ENCODE peak calls at places on chromosomes 16 and 17, in five cellular contexts. W is MM.1S, T is GM23338, G is IMR-90, O is endodermal cell. V is an unnamed sample.
A peak's percentile ranks its signal among the peaks of the same experiment; 100 is the strongest.

GRCh38 chr16:56861092-56861610 is 3.9 kb upstream of the SLC12A3 start:
- DNase-seq in W (peak; percentile 18), T (no peak), G (no peak), O (peak; percentile 79), V (no peak)

GRCh38 chr17:30809867-30810266 is 14.6 kb downstream of the CRLF3 start:
- DNase-seq in W (no peak), T (no peak), G (no peak), O (no peak), V (no peak)

GRCh38 chr17:15999974-16000827 is 577 bp downstream of the TTC19 start:
- DNase-seq in W (no peak), T (peak; percentile 73), G (peak; percentile 22), O (no peak), V (peak; percentile 45)

GRCh38 chr16:10750793-10751192 is 7.2 kb downstream of the NUBP1 start:
- DNase-seq in W (no peak), T (no peak), G (no peak), O (no peak), V (no peak)

GRCh38 chr17:82076785-82077591 is 11.4 kb upstream of the DUS1L start:
- DNase-seq in W (no peak), T (peak; percentile 65), G (no peak), O (peak; percentile 79), V (no peak)

GRCh38 chr17:68190495-68190894 is 57.3 kb upstream of the AMZ2 start:
- DNase-seq in W (no peak), T (no peak), G (no peak), O (no peak), V (no peak)

GRCh38 chr16:1992475-1993292 is 2.9 kb downstream of the SYNGR3 start:
- DNase-seq in W (no peak), T (peak; percentile 85), G (no peak), O (peak; percentile 83), V (no peak)

GRCh38 chr16:31130899-31131298 is 4.6 kb downstream of the PRSS8 start:
- DNase-seq in W (no peak), T (peak; percentile 74), G (no peak), O (peak; percentile 89), V (no peak)

GRCh38 chr16:13835935-13836334 is 84.0 kb upstream of the ERCC4 start:
- DNase-seq in W (no peak), T (no peak), G (no peak), O (no peak), V (no peak)

GRCh38 chr16:68728558-68728957 is 8.5 kb upstream of the CDH1 start:
- DNase-seq in W (no peak), T (no peak), G (no peak), O (no peak), V (no peak)

GRCh38 chr17:32275060-32276042 is 9.7 kb downstream of the RHBDL3 start:
- DNase-seq in W (no peak), T (peak; percentile 72), G (peak; percentile 90), O (peak; percentile 95), V (peak; percentile 68)

GRCh38 chr17:70169707-70170597 is 620 bp downstream of the KCNJ2 start:
- DNase-seq in W (no peak), T (peak; percentile 24), G (peak; percentile 55), O (no peak), V (peak; percentile 74)

GRCh38 chr17:73071387-73071999 is 21.0 kb downstream of the SLC39A11 start:
- DNase-seq in W (no peak), T (no peak), G (peak; percentile 29), O (no peak), V (peak; percentile 53)

GRCh38 chr16:51140112-51140511 is 11.0 kb downstream of the SALL1 start:
- DNase-seq in W (no peak), T (no peak), G (no peak), O (no peak), V (no peak)

GRCh38 chr17:57875109-57876022 is 25.5 kb upstream of the MRPS23 start:
- DNase-seq in W (peak; percentile 88), T (peak; percentile 91), G (peak; percentile 99), O (peak; percentile 96), V (peak; percentile 98)

GRCh38 chr17:16361874-16362273 is 8.6 kb upstream of the CENPV start:
- DNase-seq in W (no peak), T (no peak), G (no peak), O (no peak), V (no peak)

GRCh38 chr17:64683791-64684190 is 21.7 kb upstream of the SMURF2 start:
- DNase-seq in W (no peak), T (no peak), G (peak; percentile 62), O (no peak), V (peak; percentile 33)

GRCh38 chr17:19284005-19284959 is 47.1 kb downstream of the EPN2 start:
- DNase-seq in W (peak; percentile 64), T (no peak), G (no peak), O (no peak), V (no peak)

GRCh38 chr16:9797306-9797705 is 384.9 kb downstream of the GRIN2A start:
- DNase-seq in W (no peak), T (no peak), G (no peak), O (no peak), V (peak; percentile 2)

GRCh38 chr17:27807567-27808470 is 7.5 kb upstream of the NOS2 start:
- DNase-seq in W (peak; percentile 95), T (no peak), G (no peak), O (peak; percentile 52), V (no peak)

GRCh38 chr17:82863941-82864720 is 24.3 kb upstream of the ZNF750 start:
- DNase-seq in W (peak; percentile 64), T (no peak), G (peak; percentile 91), O (no peak), V (peak; percentile 81)

GRCh38 chr17:77271421-77271820 is 130.7 kb downstream of the SEC14L1 start:
- DNase-seq in W (no peak), T (no peak), G (no peak), O (no peak), V (no peak)

GRCh38 chr17:81542431-81543338 is 9.5 kb downstream of the FAAP100 start:
- DNase-seq in W (no peak), T (no peak), G (no peak), O (no peak), V (no peak)

GRCh38 chr17:4375039-4375748 is 8.7 kb upstream of the UBE2G1 start:
- DNase-seq in W (peak; percentile 97), T (no peak), G (no peak), O (no peak), V (no peak)

GRCh38 chr17:41267711-41268110 is 2.5 kb downstream of the KRTAP9-6 start:
- DNase-seq in W (no peak), T (no peak), G (no peak), O (no peak), V (no peak)

GRCh38 chr17:73342057-73342522 is 30.3 kb upstream of the CDC42EP4 start:
- DNase-seq in W (no peak), T (peak; percentile 89), G (peak; percentile 88), O (peak; percentile 98), V (peak; percentile 88)

GRCh38 chr17:58706351-58707140 is 14.1 kb downstream of the RAD51C start:
- DNase-seq in W (no peak), T (no peak), G (no peak), O (peak; percentile 29), V (no peak)

DNA sequence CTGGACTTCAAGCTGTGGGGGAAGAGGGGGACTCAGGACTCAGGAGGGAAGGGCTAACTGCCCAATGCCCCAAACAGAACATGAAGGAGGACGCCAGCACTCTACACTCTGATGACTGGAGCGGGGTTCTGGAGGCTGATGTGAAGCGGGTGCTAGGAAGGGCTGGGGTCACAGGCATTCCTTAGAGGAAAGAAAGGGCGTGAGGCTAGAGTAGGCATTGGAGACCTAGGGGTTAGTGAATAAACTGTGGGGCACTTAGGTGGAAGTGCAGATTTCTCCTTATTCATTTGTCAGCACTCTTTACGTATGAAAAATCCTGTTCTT is 760 bp upstream of the LMF1 start:
- DNase-seq in W (no peak), T (no peak), G (no peak), O (no peak), V (no peak)
- H3K4me3 ChIP-seq in W (no peak overlapping the region), T (peak overlapping the region; percentile 84), G (no peak overlapping the region), O (no peak overlapping the region), V (no peak overlapping the region)

GRCh38 chr16:66717112-66717675 is 20.7 kb upstream of the CMTM4 start:
- DNase-seq in W (no peak), T (peak; percentile 80), G (peak; percentile 88), O (peak; percentile 85), V (peak; percentile 74)
- TF ChIP-seq CTCF in W (peak; percentile 6), T (peak; percentile 84), G (peak; percentile 52), O (peak; percentile 77), V (peak; percentile 83)

GRCh38 chr17:172401-172800 is 9.0 kb downstream of the DOC2B start:
- DNase-seq in W (no peak), T (no peak), G (no peak), O (no peak), V (no peak)

GRCh38 chr17:165939-166338 is 15.5 kb downstream of the DOC2B start:
- DNase-seq in W (no peak), T (no peak), G (no peak), O (no peak), V (no peak)

GRCh38 chr17:171871-172270 is 9.6 kb downstream of the DOC2B start:
- DNase-seq in W (no peak), T (no peak), G (no peak), O (no peak), V (no peak)

GRCh38 chr17:173064-173911 is 8.2 kb downstream of the DOC2B start:
- DNase-seq in W (no peak), T (no peak), G (no peak), O (no peak), V (no peak)

GRCh38 chr17:170130-170654 is 11.3 kb downstream of the DOC2B start:
- DNase-seq in W (no peak), T (no peak), G (no peak), O (no peak), V (no peak)
- H3K4me3 ChIP-seq in W (no peak overlapping the region), T (no peak overlapping the region), G (no peak overlapping the region), O (no peak overlapping the region), V (no peak overlapping the region)

GRCh38 chr16:87849419-87850008 is 19.8 kb downstream of the SLC7A5 start:
- DNase-seq in W (no peak), T (no peak), G (no peak), O (no peak), V (no peak)

GRCh38 chr16:87850009-87851006 is 19.0 kb downstream of the SLC7A5 start:
- DNase-seq in W (no peak), T (peak; percentile 82), G (peak; percentile 31), O (peak; percentile 93), V (peak; percentile 52)

GRCh38 chr16:87851141-87851587 is 18.1 kb downstream of the SLC7A5 start:
- DNase-seq in W (no peak), T (no peak), G (no peak), O (no peak), V (no peak)

GRCh38 chr16:87853411-87854052 is 15.8 kb downstream of the SLC7A5 start:
- DNase-seq in W (no peak), T (peak; percentile 90), G (peak; percentile 90), O (peak; percentile 93), V (peak; percentile 91)

GRCh38 chr16:87851601-87852000 is 17.7 kb downstream of the SLC7A5 start:
- DNase-seq in W (no peak), T (no peak), G (no peak), O (peak; percentile 85), V (no peak)
- TF ChIP-seq CTCF in W (no peak), T (peak; percentile 38), G (no peak), O (peak; percentile 34), V (no peak)

GRCh38 chr17:7293821-7294613 is 422 bp downstream of the YBX2 start:
- DNase-seq in W (no peak), T (peak; percentile 91), G (no peak), O (peak; percentile 95), V (no peak)
- H3K4me3 ChIP-seq in W (no peak overlapping the region), T (peak overlapping the region; percentile 61), G (no peak overlapping the region), O (peak overlapping the region; percentile 5), V (no peak overlapping the region)

GRCh38 chr16:81623365-81624102 is 155.6 kb upstream of the PLCG2 start:
- DNase-seq in W (peak; percentile 65), T (peak; percentile 75), G (peak; percentile 43), O (peak; percentile 78), V (peak; percentile 73)
- TF ChIP-seq CTCF in W (peak; percentile 61), T (peak; percentile 76), G (peak; percentile 71), O (peak; percentile 74), V (peak; percentile 78)

GRCh38 chr17:39165844-39166349 is at the start of gene ARL5C:
- DNase-seq in W (no peak), T (no peak), G (no peak), O (no peak), V (no peak)
- H3K4me3 ChIP-seq in W (peak within 1 kb of the TSS; percentile 58), T (peak within 1 kb of the TSS; percentile 87), G (peak within 1 kb of the TSS; percentile 55), O (peak within 1 kb of the TSS; percentile 87), V (peak within 1 kb of the TSS; percentile 61)

V was measured in choroid plexus epithelial cell.